ENCODE peak calls at places on chromosomes 5 and 9, in seven cellular contexts. N is left ventricle myocardium inferior, B is SJSA1, J is breast epithelium, Z is A549, F is lung, T is PC-9. U is an unnamed sample.

GRCh38 chr9:134406366-134407122 is 80.3 kb downstream of the RXRA start:
- DNase-seq in N (no peak), B (no peak), J (no peak), Z (peak), F (no peak), T (peak), U (no peak)

GRCh38 chr9:134534661-134535080 is 106.9 kb upstream of the COL5A1 start:
- DNase-seq in N (peak), B (peak), J (no peak), Z (no peak), F (no peak), T (no peak), U (no peak)

GRCh38 chr5:171422495-171422894 is 3.0 kb downstream of the FGF18 start:
- DNase-seq in N (no peak), B (no peak), J (no peak), Z (no peak), F (no peak), T (no peak), U (no peak)

GRCh38 chr5:135158982-135159381 is 125.0 kb upstream of the PITX1 start:
- DNase-seq in N (no peak), B (no peak), J (no peak), Z (no peak), F (no peak), T (no peak), U (no peak)

GRCh38 chr9:131270171-131271015 is 5.9 kb downstream of the FAM78A start:
- DNase-seq in N (peak), B (no peak), J (peak), Z (no peak), F (peak), T (no peak), U (peak)

GRCh38 chr9:12060811-12061210 is 632.4 kb upstream of the TYRP1 start:
- DNase-seq in N (no peak), B (no peak), J (no peak), Z (no peak), F (no peak), T (no peak), U (no peak)

GRCh38 chr5:130104895-130105684 is 200.8 kb downstream of the CHSY3 start:
- DNase-seq in N (no peak), B (no peak), J (no peak), Z (no peak), F (no peak), T (no peak), U (no peak)

GRCh38 chr5:65809817-65810531 is 88.0 kb downstream of the NLN start:
- DNase-seq in N (peak), B (no peak), J (no peak), Z (peak), F (no peak), T (peak), U (peak)

GRCh38 chr5:20276061-20276958 is 288.3 kb upstream of the CDH18 start:
- DNase-seq in N (no peak), B (peak), J (no peak), Z (peak), F (no peak), T (peak), U (no peak)

GRCh38 chr9:35733109-35733541 is 659 bp downstream of the CREB3 start:
- DNase-seq in N (no peak), B (peak), J (no peak), Z (peak), F (peak), T (peak), U (no peak)

GRCh38 chr9:137550958-137551655 is 572 bp upstream of the MRPL41 start:
- DNase-seq in N (no peak), B (peak), J (no peak), Z (peak), F (peak), T (no peak), U (no peak)

GRCh38 chr9:108639736-108640135 is 216.1 kb downstream of the ACTL7B start:
- DNase-seq in N (no peak), B (no peak), J (no peak), Z (no peak), F (no peak), T (no peak), U (no peak)

GRCh38 chr5:56698463-56699381 is 116.6 kb upstream of the MAP3K1 start:
- DNase-seq in N (no peak), B (no peak), J (no peak), Z (no peak), F (no peak), T (no peak), U (no peak)

GRCh38 chr5:39661026-39661779 is 236.4 kb upstream of the DAB2 start:
- DNase-seq in N (no peak), B (no peak), J (no peak), Z (no peak), F (no peak), T (no peak), U (no peak)

GRCh38 chr9:74821636-74822035 is 66.1 kb downstream of the TRPM6 start:
- DNase-seq in N (no peak), B (no peak), J (no peak), Z (no peak), F (no peak), T (no peak), U (peak)

GRCh38 chr5:9239071-9239470 is 306.8 kb downstream of the SEMA5A start:
- DNase-seq in N (no peak), B (peak), J (no peak), Z (no peak), F (no peak), T (no peak), U (no peak)

GRCh38 chr5:126003309-126003708 is 419.9 kb upstream of the GRAMD2B start:
- DNase-seq in N (peak), B (no peak), J (no peak), Z (no peak), F (no peak), T (no peak), U (peak)

GRCh38 chr5:176596689-176597416 is 13.1 kb downstream of the GPRIN1 start:
- DNase-seq in N (peak), B (no peak), J (no peak), Z (no peak), F (no peak), T (no peak), U (no peak)

GRCh38 chr9:82903503-82903902 is 159.4 kb downstream of the RASEF start:
- DNase-seq in N (no peak), B (no peak), J (no peak), Z (peak), F (no peak), T (no peak), U (no peak)

GRCh38 chr9:93357649-93358048 is 93.8 kb upstream of the FAM120A start:
- DNase-seq in N (no peak), B (no peak), J (no peak), Z (no peak), F (no peak), T (no peak), U (no peak)
- H3K27ac ChIP-seq in N (no peak), B (no peak), J (no peak), Z (no peak), F (no peak), T (no peak), U (no peak)

GRCh38 chr5:74167206-74167929 is 473.2 kb downstream of the ENC1 start:
- DNase-seq in N (no peak), B (peak), J (no peak), Z (peak), F (no peak), T (no peak), U (no peak)

GRCh38 chr5:74164725-74165226 is 475.8 kb downstream of the ENC1 start:
- DNase-seq in N (no peak), B (no peak), J (no peak), Z (no peak), F (no peak), T (no peak), U (no peak)

GRCh38 chr5:74167930-74168315 is 472.6 kb downstream of the ENC1 start:
- DNase-seq in N (no peak), B (no peak), J (no peak), Z (no peak), F (no peak), T (no peak), U (no peak)

GRCh38 chr5:74169704-74170103 is 470.8 kb downstream of the ENC1 start:
- DNase-seq in N (no peak), B (no peak), J (no peak), Z (no peak), F (no peak), T (no peak), U (no peak)

GRCh38 chr5:74166064-74166463 is 474.5 kb downstream of the ENC1 start:
- DNase-seq in N (no peak), B (peak), J (no peak), Z (no peak), F (no peak), T (no peak), U (no peak)
- H3K27ac ChIP-seq in N (no peak), B (peak), J (no peak), Z (no peak), F (no peak), T (no peak), U (no peak)

DNA sequence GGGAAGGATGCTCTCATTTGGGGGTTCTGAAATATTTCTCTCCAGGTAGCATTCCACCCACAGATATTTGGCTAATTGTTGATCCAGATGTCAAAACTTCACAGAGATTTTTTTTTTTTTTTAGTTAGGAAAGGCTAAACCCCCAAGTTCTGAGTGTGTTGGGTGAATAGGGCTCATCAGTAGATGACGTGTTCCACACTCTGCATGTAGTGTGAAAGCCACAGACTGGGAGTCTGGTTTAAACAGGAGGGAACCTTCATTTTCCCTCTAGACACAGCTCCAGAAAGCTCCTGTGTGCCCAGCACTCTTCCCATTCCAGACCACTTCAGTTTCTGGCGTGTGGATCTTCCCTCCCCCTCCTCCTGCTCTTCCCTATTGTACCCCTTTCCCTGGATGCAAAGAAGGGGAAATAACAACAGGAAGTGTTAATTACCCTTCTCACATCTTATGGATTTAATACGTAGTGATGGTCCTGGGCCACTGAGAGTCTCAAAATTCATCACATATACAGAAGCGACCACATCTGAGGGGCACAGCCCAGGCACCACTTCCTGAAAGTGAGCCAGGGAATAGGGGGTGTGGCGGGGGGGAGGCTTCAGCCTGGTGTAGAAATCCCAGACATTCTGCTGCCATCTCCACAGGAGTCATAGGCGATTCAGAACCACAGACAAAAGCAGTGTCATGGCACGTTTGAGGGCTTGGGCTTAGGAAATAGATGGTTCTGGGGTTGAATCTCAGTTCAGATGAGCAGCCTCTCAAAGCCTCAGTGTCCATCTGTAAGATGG is 65.1 kb downstream of the DAP start:
- DNase-seq in N (no peak), B (no peak), J (no peak), Z (no peak), F (no peak), T (no peak), U (no peak)
- H3K27ac ChIP-seq in N (no peak), B (peak), J (no peak), Z (no peak), F (no peak), T (peak), U (no peak)

DNA sequence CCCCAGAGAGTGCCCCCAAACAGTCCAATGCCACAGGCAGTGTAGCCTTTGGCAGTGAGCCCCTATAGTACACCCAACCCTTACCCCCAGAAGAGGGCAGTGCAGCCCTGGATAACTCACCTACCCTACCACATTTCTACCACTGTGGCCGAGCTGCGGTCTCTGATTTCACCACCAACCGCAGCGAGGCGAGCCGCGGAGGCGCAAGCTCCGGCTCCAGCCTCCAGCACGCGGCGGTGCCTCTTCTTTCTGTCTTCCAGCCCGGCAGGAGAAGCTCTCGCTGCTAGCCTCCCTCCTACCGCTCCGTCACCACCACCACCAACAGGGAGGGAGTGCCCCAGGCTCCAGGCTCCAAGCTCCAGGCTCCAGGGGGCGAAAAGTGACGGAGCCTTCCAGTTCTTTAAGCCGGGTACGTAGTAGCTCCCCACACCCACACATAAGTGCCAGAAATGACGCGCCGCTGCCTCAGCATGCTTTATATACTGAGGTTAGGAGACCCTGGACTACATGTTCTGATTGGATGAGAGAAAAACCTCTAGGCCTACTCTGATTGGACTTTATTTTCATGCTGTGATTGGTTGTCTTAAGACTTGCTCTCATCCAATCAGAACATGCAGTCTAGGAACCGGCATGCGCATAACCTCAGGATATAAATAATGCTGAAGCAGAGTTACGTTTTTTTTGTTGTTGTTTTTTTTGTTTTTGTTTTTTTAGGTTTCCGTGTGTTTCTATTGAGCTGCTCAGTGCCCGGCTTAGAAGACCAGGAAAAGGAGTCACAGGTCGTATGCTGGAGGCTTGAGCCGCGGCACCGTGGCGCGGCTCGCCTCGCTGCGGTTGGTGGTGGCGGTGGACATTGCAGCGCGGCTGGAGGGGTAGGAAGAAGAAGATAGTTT is at the start of gene PCAT7:
- DNase-seq in N (no peak), B (peak), J (peak), Z (peak), F (peak), T (peak), U (no peak)
- H3K27ac ChIP-seq in N (no peak), B (peak), J (no peak), Z (peak), F (no peak), T (peak), U (no peak)

DNA sequence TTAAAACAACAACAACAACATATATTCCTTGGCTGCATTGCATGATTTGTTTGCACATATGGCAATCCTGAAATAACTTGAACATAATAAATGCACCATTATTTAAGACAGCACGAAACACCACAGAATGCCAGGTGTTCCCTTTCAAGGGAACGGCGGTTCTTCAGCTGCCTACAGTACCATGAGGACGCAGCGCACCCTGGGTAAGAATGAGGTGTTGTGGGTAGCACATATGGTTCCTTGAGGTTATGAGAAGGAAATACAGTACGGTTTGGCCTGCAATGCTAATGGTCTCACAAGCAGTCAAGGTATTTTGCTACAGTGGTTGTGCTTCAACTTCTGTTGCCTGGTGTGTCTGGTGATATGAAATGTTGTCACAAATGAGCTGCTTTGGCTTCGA is 174.8 kb downstream of the SLC12A2 start:
- DNase-seq in N (no peak), B (no peak), J (no peak), Z (no peak), F (no peak), T (no peak), U (no peak)
- H3K27ac ChIP-seq in N (no peak), B (no peak), J (no peak), Z (no peak), F (no peak), T (no peak), U (no peak)

GRCh38 chr9:125423964-125424363 is 162.3 kb downstream of the GAPVD1 start:
- DNase-seq in N (no peak), B (no peak), J (no peak), Z (no peak), F (no peak), T (no peak), U (no peak)

GRCh38 chr9:125418404-125418803 is 156.8 kb downstream of the GAPVD1 start:
- DNase-seq in N (no peak), B (no peak), J (no peak), Z (no peak), F (no peak), T (no peak), U (no peak)

GRCh38 chr9:125421591-125422181 is 160.1 kb downstream of the GAPVD1 start:
- DNase-seq in N (no peak), B (no peak), J (no peak), Z (no peak), F (no peak), T (no peak), U (no peak)

GRCh38 chr9:125422853-125423252 is 161.2 kb downstream of the GAPVD1 start:
- DNase-seq in N (no peak), B (no peak), J (no peak), Z (no peak), F (no peak), T (no peak), U (no peak)

DNA sequence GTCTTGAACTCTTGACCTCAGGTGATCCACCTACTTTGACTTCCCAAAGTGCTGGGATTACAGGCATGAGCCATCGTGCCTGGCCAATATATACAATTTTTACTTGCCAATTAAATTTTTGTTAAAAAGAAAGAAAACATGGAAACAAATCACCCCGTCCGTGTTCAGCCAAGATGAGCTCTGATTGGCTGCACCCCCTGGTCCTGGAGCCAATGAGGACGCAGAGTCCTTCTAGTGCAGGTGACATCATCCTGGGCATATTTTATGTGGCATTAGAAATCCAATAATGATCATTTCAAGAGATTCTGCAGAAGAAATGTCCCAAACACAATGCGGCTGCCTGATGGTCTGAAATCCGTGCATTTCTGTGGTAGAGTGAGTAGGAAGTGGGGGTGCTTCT is 159.5 kb downstream of the GAPVD1 start:
- DNase-seq in N (no peak), B (no peak), J (no peak), Z (no peak), F (no peak), T (no peak), U (no peak)
- H3K27ac ChIP-seq in N (no peak), B (no peak), J (no peak), Z (no peak), F (no peak), T (no peak), U (no peak)

DNA sequence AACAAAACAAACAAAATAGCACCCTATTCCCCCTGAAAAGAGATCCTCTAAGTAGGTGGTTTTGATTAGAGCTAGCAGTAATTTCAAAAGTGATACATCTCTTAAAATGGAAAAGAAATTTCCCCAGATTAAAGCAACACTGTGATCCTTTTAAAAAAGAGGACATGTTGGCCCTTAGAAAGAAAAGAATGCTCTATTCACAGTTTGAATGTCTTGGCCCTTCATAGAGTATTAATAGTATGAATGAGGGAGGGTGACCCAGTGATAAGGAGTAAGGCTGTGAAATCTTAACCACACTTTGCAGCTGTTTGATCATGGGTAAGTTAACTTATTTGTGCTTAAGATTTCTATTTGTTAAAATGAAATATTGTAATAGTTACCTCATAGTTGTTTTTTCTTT is 467.7 kb upstream of the MEF2C start:
- DNase-seq in N (no peak), B (no peak), J (no peak), Z (no peak), F (no peak), T (no peak), U (no peak)
- H3K27ac ChIP-seq in N (no peak), B (no peak), J (no peak), Z (no peak), F (no peak), T (no peak), U (no peak)

GRCh38 chr5:167639213-167639612 is 652.2 kb upstream of the WWC1 start:
- DNase-seq in N (no peak), B (peak), J (no peak), Z (no peak), F (no peak), T (no peak), U (no peak)
- H3K27ac ChIP-seq in N (no peak), B (peak), J (no peak), Z (peak), F (peak), T (no peak), U (no peak)

U was measured in substantia nigra.